ENCODE peak calls at places on chromosomes 12 and 14, in ten cellular contexts. One of them, this sample, is unnamed.
A peak's percentile ranks its signal among the peaks of the same experiment; 100 is the strongest.

GRCh38 chr12:113910751-113911272 is 55.3 kb downstream of the RBM19 start:
- DNase-seq in stomach: no peak
- DNase-seq in vagina: no peak
- DNase-seq in breast epithelium: no peak
- DNase-seq in spleen: peak; percentile 54
- DNase-seq in H1: no peak
- DNase-seq in HL-60: no peak
- DNase-seq in GM23338: no peak
- DNase-seq in GM12878: no peak
- DNase-seq in K562: no peak
- DNase-seq in this sample: no peak

GRCh38 chr12:131075611-131076010 is 121.9 kb downstream of the ADGRD1 start:
- DNase-seq in stomach: peak; percentile 7
- DNase-seq in K562: no peak
- DNase-seq in vagina: no peak
- DNase-seq in HL-60: no peak
- DNase-seq in GM23338: no peak
- DNase-seq in spleen: no peak
- DNase-seq in breast epithelium: no peak
- DNase-seq in H1: no peak
- DNase-seq in GM12878: no peak
- DNase-seq in this sample: no peak

GRCh38 chr12:57276935-57277563 is 26.1 kb upstream of the STAC3 start:
- DNase-seq in breast epithelium: no peak
- DNase-seq in spleen: no peak
- DNase-seq in GM23338: peak; percentile 75
- DNase-seq in K562: peak; percentile 41
- DNase-seq in H1: no peak
- DNase-seq in vagina: no peak
- DNase-seq in stomach: peak; percentile 57
- DNase-seq in HL-60: peak; percentile 21
- DNase-seq in GM12878: no peak
- DNase-seq in this sample: no peak

GRCh38 chr14:66477567-66477966 is 8.6 kb upstream of the CCDC196 start:
- DNase-seq in vagina: no peak
- DNase-seq in GM23338: no peak
- DNase-seq in breast epithelium: no peak
- DNase-seq in H1: no peak
- DNase-seq in spleen: no peak
- DNase-seq in K562: no peak
- DNase-seq in stomach: no peak
- DNase-seq in HL-60: no peak
- DNase-seq in GM12878: peak; percentile 4
- DNase-seq in this sample: no peak

GRCh38 chr14:36070056-36071043 is 106.2 kb downstream of the PTCSC3 start:
- DNase-seq in HL-60: peak; percentile 52
- DNase-seq in spleen: no peak
- DNase-seq in K562: peak; percentile 25
- DNase-seq in breast epithelium: no peak
- DNase-seq in stomach: peak; percentile 75
- DNase-seq in GM12878: no peak
- DNase-seq in GM23338: peak; percentile 86
- DNase-seq in H1: peak; percentile 44
- DNase-seq in vagina: no peak
- DNase-seq in this sample: peak; percentile 32

GRCh38 chr12:84136862-84137367 is 775.7 kb downstream of the SLC6A15 start:
- DNase-seq in vagina: no peak
- DNase-seq in K562: no peak
- DNase-seq in spleen: no peak
- DNase-seq in H1: no peak
- DNase-seq in breast epithelium: no peak
- DNase-seq in GM12878: no peak
- DNase-seq in stomach: no peak
- DNase-seq in GM23338: no peak
- DNase-seq in HL-60: no peak
- DNase-seq in this sample: no peak

GRCh38 chr14:81323621-81324400 is 76.3 kb downstream of the STON2 start:
- DNase-seq in HL-60: no peak
- DNase-seq in GM12878: no peak
- DNase-seq in stomach: peak; percentile 59
- DNase-seq in vagina: no peak
- DNase-seq in breast epithelium: peak; percentile 71
- DNase-seq in K562: no peak
- DNase-seq in spleen: no peak
- DNase-seq in GM23338: peak; percentile 77
- DNase-seq in H1: peak; percentile 29
- DNase-seq in this sample: no peak

GRCh38 chr14:32711103-32711680 is 227.5 kb upstream of the NPAS3 start:
- DNase-seq in stomach: no peak
- DNase-seq in H1: no peak
- DNase-seq in GM12878: no peak
- DNase-seq in breast epithelium: no peak
- DNase-seq in K562: peak; percentile 19
- DNase-seq in GM23338: peak; percentile 78
- DNase-seq in vagina: no peak
- DNase-seq in spleen: no peak
- DNase-seq in HL-60: peak; percentile 12
- DNase-seq in this sample: peak; percentile 2

GRCh38 chr14:93996130-93996695 is 888 bp upstream of the CCDC197 start:
- DNase-seq in H1: no peak
- DNase-seq in spleen: no peak
- DNase-seq in GM23338: no peak
- DNase-seq in GM12878: no peak
- DNase-seq in stomach: no peak
- DNase-seq in HL-60: no peak
- DNase-seq in K562: no peak
- DNase-seq in breast epithelium: no peak
- DNase-seq in vagina: no peak
- DNase-seq in this sample: no peak

GRCh38 chr12:15738438-15739015 is 50.7 kb downstream of the EPS8 start:
- DNase-seq in stomach: no peak
- DNase-seq in GM23338: no peak
- DNase-seq in vagina: no peak
- DNase-seq in HL-60: no peak
- DNase-seq in K562: no peak
- DNase-seq in breast epithelium: no peak
- DNase-seq in spleen: no peak
- DNase-seq in GM12878: no peak
- DNase-seq in H1: no peak
- DNase-seq in this sample: no peak

GRCh38 chr12:93902736-93903562 is 225.8 kb downstream of the CRADD start:
- DNase-seq in GM12878: no peak
- DNase-seq in vagina: no peak
- DNase-seq in stomach: no peak
- DNase-seq in GM23338: no peak
- DNase-seq in H1: no peak
- DNase-seq in K562: no peak
- DNase-seq in HL-60: no peak
- DNase-seq in breast epithelium: no peak
- DNase-seq in spleen: no peak
- DNase-seq in this sample: no peak

GRCh38 chr12:10861366-10861765 is 12.1 kb upstream of the PRR4 start:
- DNase-seq in H1: no peak
- DNase-seq in HL-60: no peak
- DNase-seq in breast epithelium: no peak
- DNase-seq in stomach: no peak
- DNase-seq in vagina: no peak
- DNase-seq in GM23338: no peak
- DNase-seq in spleen: no peak
- DNase-seq in GM12878: no peak
- DNase-seq in K562: no peak
- DNase-seq in this sample: no peak

GRCh38 chr14:103014466-103015319 is 42.7 kb downstream of the CDC42BPB start:
- DNase-seq in spleen: peak; percentile 30
- DNase-seq in GM23338: peak; percentile 44
- DNase-seq in GM12878: no peak
- DNase-seq in HL-60: peak; percentile 44
- DNase-seq in H1: no peak
- DNase-seq in K562: no peak
- DNase-seq in vagina: no peak
- DNase-seq in stomach: no peak
- DNase-seq in breast epithelium: no peak
- DNase-seq in this sample: no peak

GRCh38 chr12:29698756-29699155 is 85.0 kb downstream of the TMTC1 start:
- DNase-seq in vagina: no peak
- DNase-seq in HL-60: no peak
- DNase-seq in K562: no peak
- DNase-seq in spleen: no peak
- DNase-seq in GM12878: no peak
- DNase-seq in GM23338: peak; percentile 54
- DNase-seq in breast epithelium: no peak
- DNase-seq in H1: no peak
- DNase-seq in stomach: no peak
- DNase-seq in this sample: no peak

GRCh38 chr14:88233915-88234314 is 89.2 kb downstream of the KCNK10 start:
- DNase-seq in K562: peak; percentile 6
- DNase-seq in vagina: no peak
- DNase-seq in spleen: no peak
- DNase-seq in HL-60: no peak
- DNase-seq in H1: peak; percentile 3
- DNase-seq in GM23338: peak; percentile 80
- DNase-seq in breast epithelium: no peak
- DNase-seq in stomach: no peak
- DNase-seq in GM12878: no peak
- DNase-seq in this sample: no peak

GRCh38 chr12:113528606-113529005 is 56.9 kb upstream of the LHX5 start:
- DNase-seq in spleen: no peak
- DNase-seq in HL-60: no peak
- DNase-seq in GM12878: no peak
- DNase-seq in breast epithelium: no peak
- DNase-seq in H1: no peak
- DNase-seq in K562: no peak
- DNase-seq in vagina: no peak
- DNase-seq in GM23338: peak; percentile 37
- DNase-seq in stomach: no peak
- DNase-seq in this sample: no peak

GRCh38 chr14:100898935-100899840 is 4.3 kb downstream of the RTL1 start:
- DNase-seq in GM23338: no peak
- DNase-seq in H1: no peak
- DNase-seq in stomach: no peak
- DNase-seq in breast epithelium: peak; percentile 17
- DNase-seq in vagina: no peak
- DNase-seq in spleen: peak; percentile 52
- DNase-seq in K562: no peak
- DNase-seq in GM12878: no peak
- DNase-seq in HL-60: no peak
- DNase-seq in this sample: no peak

GRCh38 chr14:105064001-105064400 is 1.2 kb downstream of the GPR132 start:
- DNase-seq in breast epithelium: no peak
- DNase-seq in HL-60: no peak
- DNase-seq in stomach: no peak
- DNase-seq in H1: no peak
- DNase-seq in K562: no peak
- DNase-seq in spleen: no peak
- DNase-seq in vagina: no peak
- DNase-seq in GM12878: no peak
- DNase-seq in GM23338: no peak
- DNase-seq in this sample: no peak

GRCh38 chr12:6945613-6946012 is 1.8 kb downstream of the C12orf57 start:
- DNase-seq in spleen: peak; percentile 79
- DNase-seq in GM23338: no peak
- DNase-seq in GM12878: no peak
- DNase-seq in K562: no peak
- DNase-seq in breast epithelium: no peak
- DNase-seq in HL-60: no peak
- DNase-seq in stomach: no peak
- DNase-seq in H1: no peak
- DNase-seq in vagina: no peak
- DNase-seq in this sample: no peak
- H3K4me3 ChIP-seq in spleen: peak overlapping the region; percentile 14
- H3K4me3 ChIP-seq in GM23338: peak overlapping the region; percentile 70
- H3K4me3 ChIP-seq in GM12878: peak overlapping the region; percentile 78
- H3K4me3 ChIP-seq in K562: peak overlapping the region; percentile 49
- H3K4me3 ChIP-seq in breast epithelium: peak overlapping the region; percentile 80
- H3K4me3 ChIP-seq in HL-60: no peak overlapping the region
- H3K4me3 ChIP-seq in stomach: peak overlapping the region; percentile 39
- H3K4me3 ChIP-seq in H1: peak overlapping the region; percentile 80
- H3K4me3 ChIP-seq in vagina: peak overlapping the region; percentile 27
- H3K4me3 ChIP-seq in this sample: peak overlapping the region; percentile 64

GRCh38 chr12:79114896-79115295 is 250.3 kb downstream of the SYT1 start:
- DNase-seq in H1: no peak
- DNase-seq in HL-60: no peak
- DNase-seq in GM23338: no peak
- DNase-seq in GM12878: no peak
- DNase-seq in K562: no peak
- DNase-seq in stomach: no peak
- DNase-seq in spleen: no peak
- DNase-seq in vagina: no peak
- DNase-seq in breast epithelium: no peak
- DNase-seq in this sample: no peak
- TF ChIP-seq POLR2AphosphoS5 in H1: no peak
- TF ChIP-seq POLR2AphosphoS5 in HL-60: no peak
- TF ChIP-seq POLR2AphosphoS5 in GM23338: no peak
- TF ChIP-seq POLR2AphosphoS5 in GM12878: no peak
- TF ChIP-seq POLR2AphosphoS5 in K562: no peak
- TF ChIP-seq POLR2AphosphoS5 in stomach: no peak
- TF ChIP-seq POLR2AphosphoS5 in spleen: no peak
- TF ChIP-seq POLR2AphosphoS5 in vagina: no peak
- TF ChIP-seq POLR2AphosphoS5 in breast epithelium: no peak
- TF ChIP-seq POLR2AphosphoS5 in this sample: no peak

DNA sequence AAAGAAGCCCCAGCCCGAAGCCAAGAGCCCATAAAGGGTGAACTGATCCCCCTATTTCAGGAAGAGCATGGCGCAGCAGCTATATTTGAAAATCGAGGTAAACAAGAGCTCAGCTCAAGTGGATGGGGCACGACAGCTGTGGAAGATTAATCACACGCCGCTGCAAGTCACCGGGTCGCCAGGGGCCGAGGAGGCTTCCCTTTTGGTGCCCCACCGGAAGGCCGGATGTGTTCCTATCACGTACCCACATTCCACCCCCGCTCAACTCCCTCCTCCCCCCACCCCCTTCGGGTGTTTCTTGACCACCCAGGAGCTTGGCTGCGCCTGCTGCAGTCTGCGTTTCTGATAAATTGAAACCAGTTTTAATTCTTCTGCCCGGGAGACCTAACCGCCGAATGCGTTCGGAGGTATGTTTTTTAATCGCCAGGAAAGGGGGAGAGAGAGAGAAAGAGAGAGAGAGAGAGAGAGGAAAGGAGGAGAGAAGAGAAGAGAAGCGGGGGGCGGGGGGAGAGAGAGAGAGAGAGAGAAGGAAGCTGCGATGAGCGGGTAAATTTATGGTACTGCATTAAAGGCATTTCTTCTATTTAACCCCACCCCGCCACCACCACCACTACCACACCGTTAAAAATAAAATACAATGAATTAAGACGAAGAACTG is 1.8 kb downstream of the SLC8A3 start:
- DNase-seq in vagina: no peak
- DNase-seq in breast epithelium: no peak
- DNase-seq in spleen: no peak
- DNase-seq in H1: no peak
- DNase-seq in stomach: no peak
- DNase-seq in K562: no peak
- DNase-seq in GM12878: no peak
- DNase-seq in HL-60: no peak
- DNase-seq in GM23338: peak; percentile 81
- DNase-seq in this sample: no peak
- H3K4me3 ChIP-seq in vagina: peak overlapping the region; percentile 48
- H3K4me3 ChIP-seq in breast epithelium: peak overlapping the region; percentile 64
- H3K4me3 ChIP-seq in spleen: peak overlapping the region; percentile 40
- H3K4me3 ChIP-seq in H1: peak overlapping the region; percentile 75
- H3K4me3 ChIP-seq in stomach: peak overlapping the region; percentile 48
- H3K4me3 ChIP-seq in K562: no peak overlapping the region
- H3K4me3 ChIP-seq in GM12878: no peak overlapping the region
- H3K4me3 ChIP-seq in HL-60: no peak overlapping the region
- H3K4me3 ChIP-seq in GM23338: peak overlapping the region; percentile 88
- H3K4me3 ChIP-seq in this sample: no peak overlapping the region

GRCh38 chr12:68807576-68808387 is at the start of gene MDM2:
- DNase-seq in HL-60: peak; percentile 94
- DNase-seq in vagina: no peak
- DNase-seq in GM23338: peak; percentile 95
- DNase-seq in breast epithelium: peak; percentile 88
- DNase-seq in GM12878: peak; percentile 94
- DNase-seq in stomach: peak; percentile 97
- DNase-seq in K562: peak; percentile 95
- DNase-seq in spleen: peak; percentile 99
- DNase-seq in H1: peak; percentile 81
- DNase-seq in this sample: no peak
- TF ChIP-seq POLR2AphosphoS5 in HL-60: peak; percentile 66
- TF ChIP-seq POLR2AphosphoS5 in vagina: peak; percentile 58
- TF ChIP-seq POLR2AphosphoS5 in GM23338: peak; percentile 88
- TF ChIP-seq POLR2AphosphoS5 in breast epithelium: peak; percentile 94
- TF ChIP-seq POLR2AphosphoS5 in GM12878: peak; percentile 82
- TF ChIP-seq POLR2AphosphoS5 in stomach: peak; percentile 97
- TF ChIP-seq POLR2AphosphoS5 in K562: peak; percentile 78
- TF ChIP-seq POLR2AphosphoS5 in spleen: peak; percentile 96
- TF ChIP-seq POLR2AphosphoS5 in H1: peak; percentile 93
- TF ChIP-seq POLR2AphosphoS5 in this sample: peak; percentile 55